ENCODE peak calls at places on chromosomes 6 and 20, in eight cellular contexts. F is effector memory CD4-positive, alpha-beta T cell; W is heart left ventricle; O is substantia nigra; X is GM23338; L is breast epithelium; V is H9; P is naive thymus-derived CD4-positive, alpha-beta T cell. A is an unnamed sample.

GRCh38 chr6:15439410-15440022 is 193.6 kb downstream of the JARID2 start:
- DNase-seq in W (no peak), O (no peak), L (no peak), V (no peak), P (no peak), F (no peak), X (no peak), A (no peak)

GRCh38 chr6:151002562-151002961 is 137.1 kb downstream of the MTHFD1L start:
- DNase-seq in P (no peak), L (no peak), V (no peak), X (no peak), F (no peak), W (no peak), O (no peak), A (no peak)

GRCh38 chr20:61842011-61842410 is 223.7 kb downstream of the TAF4 start:
- DNase-seq in P (no peak), W (no peak), O (no peak), F (no peak), L (no peak), X (no peak), V (no peak), A (no peak)

GRCh38 chr20:62728028-62728780 is 19.6 kb downstream of the NTSR1 start:
- DNase-seq in X (no peak), V (no peak), P (no peak), L (no peak), F (no peak), O (no peak), W (peak; percentile 57), A (no peak)

GRCh38 chr6:50591135-50591534 is 122.2 kb upstream of the TFAP2D start:
- DNase-seq in O (no peak), F (no peak), P (no peak), W (no peak), L (no peak), X (peak; percentile 26), V (peak; percentile 28), A (no peak)

GRCh38 chr20:38165966-38166706 is 1.1 kb upstream of the TGM2 start:
- DNase-seq in P (no peak), W (no peak), O (no peak), F (no peak), X (no peak), V (no peak), L (no peak), A (no peak)

GRCh38 chr6:1635305-1636010 is 25.7 kb downstream of the FOXC1 start:
- DNase-seq in F (no peak), P (no peak), X (no peak), O (no peak), L (no peak), V (no peak), W (no peak), A (no peak)

GRCh38 chr6:40962241-40962640 is 76.8 kb downstream of the UNC5CL start:
- DNase-seq in L (peak; percentile 19), W (no peak), F (no peak), V (no peak), X (no peak), P (no peak), O (no peak), A (no peak)

GRCh38 chr20:32470025-32470861 is 112.1 kb downstream of the ASXL1 start:
- DNase-seq in X (peak; percentile 87), F (no peak), P (peak; percentile 31), O (no peak), L (no peak), W (peak; percentile 81), V (peak; percentile 85), A (no peak)

GRCh38 chr20:13211956-13212618 is 9.0 kb upstream of the ISM1 start:
- DNase-seq in L (no peak), X (no peak), O (no peak), V (no peak), W (no peak), P (no peak), F (no peak), A (no peak)

GRCh38 chr6:49676671-49677281 is 36.6 kb downstream of the CRISP2 start:
- DNase-seq in O (no peak), V (no peak), W (no peak), X (no peak), P (no peak), L (no peak), F (no peak), A (no peak)

GRCh38 chr6:169906004-169906740 is 154.8 kb downstream of the ERMARD start:
- DNase-seq in X (no peak), O (no peak), P (no peak), V (no peak), W (no peak), L (no peak), F (no peak), A (no peak)

GRCh38 chr6:117506180-117506835 is 23.8 kb downstream of the DCBLD1 start:
- DNase-seq in W (no peak), P (no peak), O (no peak), L (no peak), V (no peak), F (no peak), X (peak; percentile 28), A (no peak)

DNA sequence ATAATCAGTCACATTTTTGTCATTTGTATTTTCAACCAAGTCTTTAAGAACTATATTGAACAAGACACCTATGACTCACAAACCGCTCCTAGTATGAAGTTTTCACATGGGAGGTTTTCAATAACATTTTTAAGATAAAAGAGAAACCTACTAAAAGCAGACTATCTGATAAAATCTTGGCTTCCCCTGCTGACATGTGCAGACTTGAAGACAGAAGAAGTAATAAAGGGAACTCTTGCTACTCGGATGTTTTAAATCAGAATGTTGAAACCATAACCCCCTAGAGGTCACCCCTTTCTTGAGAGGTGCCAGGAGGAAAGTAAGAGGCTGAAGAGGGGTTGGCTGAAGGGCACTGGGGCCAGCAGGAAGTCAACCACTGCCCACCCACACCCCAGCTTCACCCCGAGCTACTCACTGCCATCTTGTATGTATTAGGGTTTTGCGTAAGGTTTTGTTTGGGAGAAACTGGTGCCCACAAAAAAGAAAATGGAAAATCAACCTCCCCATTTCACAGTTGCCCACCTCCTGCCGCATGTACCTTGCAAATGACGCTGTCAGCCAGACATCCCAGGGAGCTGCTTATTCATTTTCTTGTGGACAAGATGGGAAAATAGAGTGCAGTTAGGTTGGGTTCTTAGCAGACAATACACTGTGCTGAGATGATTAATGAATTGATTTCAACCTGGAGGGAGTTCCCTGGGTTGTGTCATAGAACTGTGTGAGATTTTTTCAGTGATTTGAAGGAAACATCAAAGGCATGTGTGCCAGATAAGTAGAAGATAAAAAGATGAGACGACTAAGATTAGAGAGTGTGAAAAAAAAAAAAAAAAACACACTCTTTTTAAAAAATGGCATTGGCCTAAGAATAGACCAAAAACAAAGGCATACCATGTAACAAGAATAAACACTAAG is 83.2 kb upstream of the TAB2 start:
- DNase-seq in O (no peak), P (peak; percentile 66), F (no peak), V (no peak), L (no peak), X (no peak), W (no peak), A (no peak)
- H3K27ac ChIP-seq in O (no peak overlapping the region), P (peak overlapping the region; percentile 81), F (peak overlapping the region; percentile 97), V (no peak overlapping the region), L (peak overlapping the region; percentile 20), X (no peak overlapping the region), W (no peak overlapping the region), A (peak overlapping the region; percentile 22)

GRCh38 chr6:167093406-167093921 is 29.4 kb upstream of the CCR6 start:
- DNase-seq in L (no peak), F (no peak), V (no peak), X (no peak), W (no peak), P (no peak), O (no peak), A (no peak)

GRCh38 chr6:167094820-167095637 is 27.9 kb upstream of the CCR6 start:
- DNase-seq in O (no peak), W (no peak), V (no peak), X (no peak), P (no peak), F (no peak), L (no peak), A (no peak)

GRCh38 chr6:167092672-167093339 is 30.1 kb upstream of the CCR6 start:
- DNase-seq in P (no peak), O (no peak), L (no peak), F (no peak), V (no peak), X (no peak), W (no peak), A (no peak)

GRCh38 chr6:167094436-167094819 is 28.5 kb upstream of the CCR6 start:
- DNase-seq in W (no peak), O (no peak), F (no peak), X (no peak), P (no peak), V (no peak), L (no peak), A (no peak)

DNA sequence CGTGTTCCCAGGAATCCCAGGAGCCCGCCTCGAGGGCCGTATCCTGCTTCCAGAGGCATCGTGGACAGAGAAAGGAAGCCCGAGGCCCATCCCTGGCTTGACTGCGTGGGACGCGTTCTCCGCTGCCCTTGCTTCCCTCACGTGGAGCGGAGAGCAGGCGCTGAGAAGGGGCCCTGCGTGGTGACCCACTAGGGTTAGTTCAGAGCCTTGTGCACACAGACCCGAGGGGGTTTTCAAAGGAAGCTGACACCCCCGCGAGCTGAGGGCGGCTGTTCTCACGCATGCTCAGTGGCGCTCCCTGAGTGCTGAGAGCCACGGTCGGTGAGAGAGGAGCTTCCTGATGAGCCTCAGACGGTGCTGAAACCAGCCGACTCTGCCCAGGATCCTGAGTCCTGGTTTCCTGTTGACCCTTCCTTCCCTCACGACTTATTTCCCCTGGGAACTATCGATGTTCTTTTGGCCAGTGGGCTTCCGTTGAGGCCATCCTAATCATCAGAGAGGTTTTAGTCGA is 28.9 kb upstream of the CCR6 start:
- DNase-seq in W (no peak), X (no peak), L (no peak), F (peak; percentile 69), P (peak; percentile 25), O (no peak), V (no peak), A (no peak)
- H3K27ac ChIP-seq in W (no peak overlapping the region), X (no peak overlapping the region), L (no peak overlapping the region), F (peak overlapping the region; percentile 68), P (no peak overlapping the region), O (no peak overlapping the region), V (no peak overlapping the region), A (no peak overlapping the region)

GRCh38 chr20:48180039-48180438 is 394.8 kb upstream of the SULF2 start:
- DNase-seq in P (no peak), W (no peak), O (no peak), L (no peak), X (no peak), F (no peak), V (no peak), A (no peak)
- H3K27ac ChIP-seq in P (no peak overlapping the region), W (no peak overlapping the region), O (no peak overlapping the region), L (no peak overlapping the region), X (no peak overlapping the region), F (no peak overlapping the region), V (no peak overlapping the region), A (no peak overlapping the region)

DNA sequence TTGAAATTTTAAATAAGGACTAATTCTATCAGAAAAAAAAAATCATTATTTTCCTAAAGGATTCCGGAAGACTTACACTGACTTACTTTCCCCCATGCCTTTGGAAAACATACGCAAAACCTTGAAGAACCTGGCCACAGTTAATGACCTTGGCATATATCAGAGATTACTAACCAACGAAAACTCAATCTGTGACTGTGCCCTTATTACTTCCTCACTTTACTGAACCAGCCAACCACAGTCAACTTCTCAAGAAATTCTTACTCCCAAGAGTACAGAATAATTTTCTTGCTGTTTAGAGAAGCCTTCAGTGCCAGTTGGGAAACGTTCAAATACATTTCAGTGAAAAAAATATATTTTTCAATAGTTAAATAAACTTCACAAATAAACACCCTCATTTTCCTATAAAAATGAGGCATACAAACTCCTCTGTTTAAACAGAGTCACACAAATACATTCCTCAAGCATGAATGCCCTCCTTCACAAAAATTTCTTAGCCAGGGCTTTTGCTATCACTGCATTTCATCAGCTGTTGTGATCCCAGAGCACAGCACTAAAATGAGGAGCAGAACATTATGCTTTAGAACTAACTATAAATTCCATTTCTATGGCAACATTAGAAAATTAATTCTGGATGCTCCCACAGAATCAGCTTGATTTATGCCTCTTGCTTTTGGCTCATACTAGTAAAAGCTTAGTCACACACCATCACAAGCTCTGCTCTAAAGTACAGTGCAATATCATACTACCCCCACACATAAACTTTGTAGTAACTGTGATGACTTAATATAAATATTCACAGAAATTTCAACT is 117.6 kb downstream of the DST start:
- DNase-seq in W (no peak), P (no peak), V (no peak), X (no peak), L (no peak), F (no peak), O (no peak), A (no peak)
- H3K27ac ChIP-seq in W (peak overlapping the region; percentile 77), P (no peak overlapping the region), V (no peak overlapping the region), X (peak overlapping the region; percentile 51), L (peak overlapping the region; percentile 60), F (no peak overlapping the region), O (peak overlapping the region; percentile 10), A (peak overlapping the region; percentile 76)

A was measured in caudate nucleus.